ENCODE peak calls at places on chromosomes 4 and X, in four cellular contexts. One of them, this sample, is unnamed.

GRCh38 chr4:20318899-20319291 is 67.2 kb downstream of the SLIT2 start:
- DNase-seq in hepatocyte: no peak
- DNase-seq in IMR-90: peak
- DNase-seq in stomach: no peak
- DNase-seq in this sample: no peak

GRCh38 chrX:120147537-120147936 is 10.9 kb upstream of the RHOXF2 start:
- DNase-seq in hepatocyte: no peak
- DNase-seq in stomach: no peak
- DNase-seq in IMR-90: no peak
- DNase-seq in this sample: no peak

GRCh38 chr4:13866881-13867280 is 239.4 kb upstream of the BOD1L1 start:
- DNase-seq in stomach: no peak
- DNase-seq in IMR-90: peak
- DNase-seq in hepatocyte: no peak
- DNase-seq in this sample: no peak

GRCh38 chr4:40960926-40961325 is 211.2 kb downstream of the NSUN7 start:
- DNase-seq in hepatocyte: no peak
- DNase-seq in IMR-90: peak
- DNase-seq in stomach: no peak
- DNase-seq in this sample: no peak

GRCh38 chr4:48570646-48571220 is 80.7 kb downstream of the ZAR1 start:
- DNase-seq in hepatocyte: no peak
- DNase-seq in IMR-90: peak
- DNase-seq in stomach: no peak
- DNase-seq in this sample: no peak

GRCh38 chrX:12949205-12949926 is 25.5 kb upstream of the TMSB4X start:
- DNase-seq in hepatocyte: no peak
- DNase-seq in IMR-90: peak
- DNase-seq in stomach: no peak
- DNase-seq in this sample: no peak

GRCh38 chr4:137519406-137519805 is 12.9 kb downstream of the PCDH18 start:
- DNase-seq in IMR-90: peak
- DNase-seq in hepatocyte: no peak
- DNase-seq in stomach: no peak
- DNase-seq in this sample: no peak

GRCh38 chr4:139367421-139368090 is 65.3 kb upstream of the NDUFC1 start:
- DNase-seq in IMR-90: peak
- DNase-seq in stomach: no peak
- DNase-seq in hepatocyte: no peak
- DNase-seq in this sample: no peak

GRCh38 chr4:87525636-87526035 is 3.5 kb downstream of the SPARCL1 start:
- DNase-seq in IMR-90: peak
- DNase-seq in hepatocyte: peak
- DNase-seq in stomach: no peak
- DNase-seq in this sample: no peak

GRCh38 chr4:112296949-112297483 is at the start of gene ALPK1:
- DNase-seq in hepatocyte: peak
- DNase-seq in IMR-90: peak
- DNase-seq in stomach: no peak
- DNase-seq in this sample: no peak

GRCh38 chrX:11462648-11463047 is 169.4 kb downstream of the AMELX start:
- DNase-seq in hepatocyte: no peak
- DNase-seq in IMR-90: no peak
- DNase-seq in stomach: no peak
- DNase-seq in this sample: no peak

GRCh38 chrX:65688403-65688881 is 21.0 kb downstream of the MSN start:
- DNase-seq in IMR-90: peak
- DNase-seq in stomach: no peak
- DNase-seq in hepatocyte: no peak
- DNase-seq in this sample: no peak

GRCh38 chr4:72319596-72319995 is 249.4 kb downstream of the ADAMTS3 start:
- DNase-seq in hepatocyte: no peak
- DNase-seq in stomach: no peak
- DNase-seq in IMR-90: peak
- DNase-seq in this sample: no peak

GRCh38 chr4:70705146-70705855 is 16.5 kb upstream of the RUFY3 start:
- DNase-seq in IMR-90: peak
- DNase-seq in hepatocyte: peak
- DNase-seq in stomach: peak
- DNase-seq in this sample: peak

GRCh38 chrX:11944486-11944885 is 186.4 kb downstream of the MSL3 start:
- DNase-seq in IMR-90: peak
- DNase-seq in stomach: no peak
- DNase-seq in hepatocyte: peak
- DNase-seq in this sample: no peak

GRCh38 chr4:183541081-183542045 is 36.5 kb downstream of the ING2 start:
- DNase-seq in hepatocyte: peak
- DNase-seq in stomach: no peak
- DNase-seq in IMR-90: peak
- DNase-seq in this sample: no peak

GRCh38 chr4:53455766-53456165 is 78.3 kb downstream of the FIP1L1 start:
- DNase-seq in stomach: no peak
- DNase-seq in hepatocyte: peak
- DNase-seq in IMR-90: no peak
- DNase-seq in this sample: no peak

GRCh38 chrX:49230500-49231232 is 2.5 kb downstream of the CACNA1F start:
- DNase-seq in hepatocyte: peak
- DNase-seq in IMR-90: no peak
- DNase-seq in stomach: peak
- DNase-seq in this sample: peak

GRCh38 chr4:41185614-41186609 is 28.4 kb downstream of the APBB2 start:
- DNase-seq in stomach: no peak
- DNase-seq in hepatocyte: peak
- DNase-seq in IMR-90: peak
- DNase-seq in this sample: no peak

GRCh38 chrX:14758029-14758491 is 114.8 kb downstream of the FANCB start:
- DNase-seq in IMR-90: no peak
- DNase-seq in hepatocyte: no peak
- DNase-seq in stomach: no peak
- DNase-seq in this sample: no peak

GRCh38 chr4:151462554-151462953 is 53.6 kb downstream of the FHIP1A start:
- DNase-seq in IMR-90: no peak
- DNase-seq in stomach: no peak
- DNase-seq in hepatocyte: no peak
- DNase-seq in this sample: no peak

GRCh38 chr4:55447826-55448225 is 52.1 kb downstream of the TMEM165 start:
- DNase-seq in hepatocyte: no peak
- DNase-seq in stomach: no peak
- DNase-seq in IMR-90: peak
- DNase-seq in this sample: no peak

GRCh38 chr4:102500371-102501175 is 586 bp upstream of the NFKB1 start:
- DNase-seq in stomach: peak
- DNase-seq in hepatocyte: peak
- DNase-seq in IMR-90: peak
- DNase-seq in this sample: peak

DNA sequence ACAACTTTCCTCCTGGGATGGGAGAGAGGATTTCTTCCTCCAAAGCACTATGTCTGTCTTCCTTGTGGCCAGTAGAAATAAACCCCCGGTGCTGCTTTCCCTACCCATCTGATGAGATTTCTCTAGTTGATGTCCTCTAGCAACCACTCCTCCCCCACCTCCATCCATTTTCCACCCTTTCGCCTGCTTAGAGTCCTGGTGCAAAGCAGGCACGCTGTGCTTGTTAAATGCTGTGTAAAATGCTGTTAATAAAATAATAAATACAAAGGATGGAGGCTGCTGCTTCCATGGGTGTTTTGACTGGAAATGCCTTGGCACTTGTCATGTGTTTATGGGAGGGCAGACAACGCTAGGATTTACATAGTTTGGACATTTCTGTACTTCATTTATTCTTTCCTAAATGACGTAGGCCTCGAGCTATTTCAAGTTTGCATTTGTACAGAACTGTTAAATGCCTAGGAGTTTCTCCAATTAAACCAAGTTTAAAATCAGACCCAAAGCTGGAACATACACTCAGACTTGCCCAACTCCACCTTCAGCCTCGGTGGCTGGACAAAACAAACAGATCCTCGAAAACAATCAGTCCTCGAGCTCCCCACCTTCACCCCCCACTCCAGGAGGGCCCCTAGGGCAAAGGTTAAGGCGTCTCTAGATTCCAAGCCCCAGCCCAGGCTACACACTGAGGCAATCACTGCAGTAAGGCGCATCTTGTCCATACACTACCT is 10.0 kb downstream of the BCOR start:
- DNase-seq in IMR-90: peak
- DNase-seq in hepatocyte: no peak
- DNase-seq in stomach: no peak
- DNase-seq in this sample: no peak
- H3K27ac ChIP-seq in IMR-90: peak
- H3K27ac ChIP-seq in hepatocyte: peak
- H3K27ac ChIP-seq in stomach: peak
- H3K27ac ChIP-seq in this sample: no peak

DNA sequence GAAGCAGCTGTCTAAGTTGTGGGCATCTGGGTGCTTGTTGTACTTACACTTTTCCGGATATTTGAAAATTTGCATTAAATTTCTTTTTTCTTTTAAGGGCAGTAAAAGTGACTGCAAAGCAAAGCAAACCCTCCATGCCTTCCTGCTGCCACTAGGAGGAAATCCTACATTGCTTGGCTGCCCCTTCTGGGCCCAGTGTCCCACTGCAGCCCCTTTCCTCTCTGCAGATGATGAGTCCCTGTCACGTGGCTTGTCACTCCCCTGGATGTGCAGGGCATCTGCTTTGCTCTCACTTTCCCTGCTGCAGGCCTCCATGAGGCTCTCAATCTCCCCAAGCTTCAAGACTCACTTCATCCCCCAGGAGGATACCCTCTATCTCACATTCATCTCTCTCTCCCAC is 12.7 kb downstream of the TSR2 start:
- DNase-seq in IMR-90: peak
- DNase-seq in hepatocyte: peak
- DNase-seq in stomach: no peak
- DNase-seq in this sample: no peak
- TF ChIP-seq CTCF in IMR-90: peak
- TF ChIP-seq CTCF in hepatocyte: peak
- TF ChIP-seq CTCF in stomach: no peak
- TF ChIP-seq CTCF in this sample: no peak

GRCh38 chrX:23766650-23767551 is 16.1 kb upstream of the SAT1 start:
- DNase-seq in hepatocyte: no peak
- DNase-seq in stomach: no peak
- DNase-seq in IMR-90: no peak
- DNase-seq in this sample: no peak

GRCh38 chrX:23764183-23764582 is 18.8 kb upstream of the SAT1 start:
- DNase-seq in stomach: no peak
- DNase-seq in hepatocyte: peak
- DNase-seq in IMR-90: no peak
- DNase-seq in this sample: no peak

GRCh38 chrX:23765868-23766267 is 17.1 kb upstream of the SAT1 start:
- DNase-seq in stomach: no peak
- DNase-seq in hepatocyte: no peak
- DNase-seq in IMR-90: no peak
- DNase-seq in this sample: no peak

GRCh38 chrX:23765449-23765848 is 17.5 kb upstream of the SAT1 start:
- DNase-seq in stomach: no peak
- DNase-seq in IMR-90: peak
- DNase-seq in hepatocyte: no peak
- DNase-seq in this sample: no peak

DNA sequence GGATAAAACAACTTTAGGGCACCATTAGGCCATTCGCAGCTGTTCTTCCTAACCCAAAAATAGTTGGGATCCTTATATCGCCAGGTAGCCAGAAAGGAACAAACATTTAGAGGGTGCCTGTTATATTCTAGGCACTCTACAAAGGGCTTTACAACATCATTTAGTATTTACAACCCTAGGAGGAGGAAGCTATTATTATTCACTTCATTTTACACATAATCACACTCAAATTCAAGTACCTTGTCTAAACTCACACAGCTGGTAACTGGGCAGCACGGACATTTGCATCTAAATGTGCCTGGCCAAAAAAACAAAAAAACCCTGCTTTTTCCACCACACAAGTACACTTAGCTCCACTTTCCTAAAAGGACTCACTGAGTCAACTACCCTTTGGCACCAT is 18.4 kb upstream of the SAT1 start:
- DNase-seq in hepatocyte: no peak
- DNase-seq in stomach: no peak
- DNase-seq in IMR-90: no peak
- DNase-seq in this sample: no peak
- H3K27ac ChIP-seq in hepatocyte: no peak
- H3K27ac ChIP-seq in stomach: no peak
- H3K27ac ChIP-seq in IMR-90: no peak
- H3K27ac ChIP-seq in this sample: no peak

DNA sequence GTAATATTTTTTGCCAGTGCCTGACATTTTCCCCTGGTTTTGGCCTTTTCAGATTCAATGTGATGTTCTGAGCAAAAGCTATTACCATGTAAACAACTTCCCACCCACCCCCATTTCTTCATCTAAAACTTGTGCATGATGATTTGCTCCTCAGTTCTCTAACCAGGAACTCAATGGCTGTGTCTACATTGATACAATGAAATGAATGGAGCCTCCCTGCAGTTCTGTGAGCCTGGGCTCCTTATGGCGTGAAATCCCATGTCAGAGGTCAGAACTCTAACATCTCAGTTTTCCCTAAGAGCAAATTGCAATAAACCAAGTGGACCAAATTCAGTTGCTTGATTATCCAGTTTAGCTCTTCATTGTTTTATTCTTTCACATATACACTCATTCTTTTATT is 534.8 kb upstream of the LCORL start:
- DNase-seq in hepatocyte: no peak
- DNase-seq in stomach: no peak
- DNase-seq in IMR-90: no peak
- DNase-seq in this sample: no peak
- TF ChIP-seq CTCF in hepatocyte: no peak
- TF ChIP-seq CTCF in stomach: no peak
- TF ChIP-seq CTCF in IMR-90: no peak
- TF ChIP-seq CTCF in this sample: no peak

GRCh38 chrX:136780738-136781137 is at the start of gene ARHGEF6:
- DNase-seq in stomach: no peak
- DNase-seq in IMR-90: no peak
- DNase-seq in hepatocyte: no peak
- DNase-seq in this sample: peak

GRCh38 chrX:136780241-136780640 is 491 bp downstream of the ARHGEF6 start:
- DNase-seq in IMR-90: no peak
- DNase-seq in stomach: no peak
- DNase-seq in hepatocyte: no peak
- DNase-seq in this sample: no peak

GRCh38 chrX:136778020-136778419 is 2.7 kb downstream of the ARHGEF6 start:
- DNase-seq in IMR-90: no peak
- DNase-seq in hepatocyte: no peak
- DNase-seq in stomach: no peak
- DNase-seq in this sample: no peak

GRCh38 chrX:136778914-136779313 is 1.8 kb downstream of the ARHGEF6 start:
- DNase-seq in IMR-90: no peak
- DNase-seq in stomach: no peak
- DNase-seq in hepatocyte: no peak
- DNase-seq in this sample: no peak

GRCh38 chrX:136779346-136779781 is 1.4 kb downstream of the ARHGEF6 start:
- DNase-seq in stomach: no peak
- DNase-seq in IMR-90: no peak
- DNase-seq in hepatocyte: no peak
- DNase-seq in this sample: no peak
- H3K27ac ChIP-seq in stomach: peak
- H3K27ac ChIP-seq in IMR-90: no peak
- H3K27ac ChIP-seq in hepatocyte: no peak
- H3K27ac ChIP-seq in this sample: peak